ENCODE peak calls at places on chromosome 16, in four cellular contexts. Z is fibroblast of mammary gland; X is naive thymus-derived CD4-positive, alpha-beta T cell; M is HCT116. I is an unnamed sample.

GRCh38 chr16:57507414-57508083 is 21.3 kb upstream of the DOK4 start:
- DNase-seq in M (no peak), Z (no peak), X (no peak), I (no peak)

GRCh38 chr16:52398021-52398420 is 148.9 kb downstream of the TOX3 start:
- DNase-seq in Z (no peak), X (no peak), M (no peak), I (no peak)

GRCh38 chr16:4894276-4895150 is 42.4 kb downstream of the PPL start:
- DNase-seq in M (no peak), Z (no peak), X (no peak), I (peak; percentile 17)

GRCh38 chr16:87765473-87765775 is 362 bp downstream of the KLHDC4 start:
- DNase-seq in X (peak; percentile 60), M (no peak), Z (no peak), I (peak; percentile 46)

GRCh38 chr16:57225978-57226377 is 19.1 kb upstream of the ARL2BP start:
- DNase-seq in M (no peak), X (no peak), Z (no peak), I (no peak)

GRCh38 chr16:4314532-4315184 is 1.2 kb upstream of the GLIS2 start:
- DNase-seq in X (peak; percentile 36), M (peak; percentile 70), Z (peak; percentile 64), I (peak; percentile 70)

GRCh38 chr16:58363746-58364393 is 28.4 kb upstream of the GINS3 start:
- DNase-seq in Z (no peak), M (no peak), X (no peak), I (no peak)

GRCh38 chr16:89534147-89534788 is 26.1 kb downstream of the SPG7 start:
- DNase-seq in Z (peak; percentile 66), M (no peak), X (peak; percentile 80), I (peak; percentile 15)

DNA sequence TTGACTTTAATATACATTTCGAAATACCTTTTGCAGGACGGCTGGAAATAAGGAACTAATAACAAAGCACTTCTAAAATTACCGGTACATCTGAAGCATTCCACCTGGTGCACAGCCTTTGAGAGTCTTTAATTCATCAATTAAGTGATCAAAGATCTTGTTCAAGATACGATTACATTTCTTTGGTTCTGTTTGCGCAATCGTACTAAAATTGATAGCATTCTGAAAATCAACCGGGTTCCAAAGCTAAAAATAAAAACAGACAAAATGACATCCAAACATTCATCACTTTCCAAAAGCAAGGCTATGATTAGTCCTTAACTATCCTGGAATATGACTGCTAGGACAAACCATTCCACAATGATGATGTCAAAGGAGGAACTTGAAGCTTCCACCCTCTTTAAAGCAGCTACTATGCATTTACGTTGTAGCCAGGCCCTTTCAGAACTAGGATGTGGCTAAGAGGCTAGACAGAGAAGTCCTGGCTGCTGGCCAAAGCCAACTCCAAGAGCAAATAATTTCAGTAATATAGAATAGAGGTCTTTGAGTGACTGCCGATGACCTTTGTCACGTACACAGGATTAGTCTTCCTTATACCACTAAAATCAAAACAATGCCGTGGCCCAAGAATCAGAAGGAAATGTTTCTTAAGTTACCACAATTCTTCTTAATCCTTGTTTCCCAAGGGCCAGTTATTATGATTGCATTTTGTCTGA is 299.8 kb upstream of the PSMD7 start:
- DNase-seq in M (no peak), X (no peak), Z (no peak), I (no peak)
- H3K4me3 ChIP-seq in M (no peak overlapping the region), X (no peak overlapping the region), Z (no peak overlapping the region), I (no peak overlapping the region)

GRCh38 chr16:31427441-31428276 is 501 bp downstream of the COX6A2 start:
- DNase-seq in Z (peak; percentile 43), X (peak; percentile 77), M (no peak), I (peak; percentile 26)
- H3K4me3 ChIP-seq in Z (no peak overlapping the region), X (no peak overlapping the region), M (no peak overlapping the region), I (no peak overlapping the region)

DNA sequence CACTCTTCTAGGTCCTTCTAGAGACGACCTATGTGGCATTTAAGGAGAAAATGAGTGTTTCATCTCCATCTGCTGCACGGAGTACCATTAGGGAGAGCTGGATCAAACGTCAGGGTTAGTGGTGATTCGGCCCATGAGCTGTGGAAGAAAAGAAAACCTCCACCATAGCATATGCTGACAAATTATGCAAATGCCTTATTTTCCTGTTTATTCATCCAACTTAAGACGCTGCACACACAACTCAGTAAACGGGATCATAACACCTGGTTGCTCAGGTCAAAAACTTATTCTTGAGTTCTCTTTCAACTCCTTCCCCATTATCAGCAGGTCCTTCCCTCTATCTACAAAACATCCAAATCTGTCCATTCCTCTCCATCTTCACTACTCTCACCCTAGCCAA is 1.3 kb upstream of the MOSMO start:
- DNase-seq in Z (no peak), M (no peak), X (no peak), I (no peak)
- H3K4me3 ChIP-seq in Z (no peak overlapping the region), M (peak overlapping the region; percentile 88), X (peak overlapping the region; percentile 79), I (peak overlapping the region; percentile 93)

DNA sequence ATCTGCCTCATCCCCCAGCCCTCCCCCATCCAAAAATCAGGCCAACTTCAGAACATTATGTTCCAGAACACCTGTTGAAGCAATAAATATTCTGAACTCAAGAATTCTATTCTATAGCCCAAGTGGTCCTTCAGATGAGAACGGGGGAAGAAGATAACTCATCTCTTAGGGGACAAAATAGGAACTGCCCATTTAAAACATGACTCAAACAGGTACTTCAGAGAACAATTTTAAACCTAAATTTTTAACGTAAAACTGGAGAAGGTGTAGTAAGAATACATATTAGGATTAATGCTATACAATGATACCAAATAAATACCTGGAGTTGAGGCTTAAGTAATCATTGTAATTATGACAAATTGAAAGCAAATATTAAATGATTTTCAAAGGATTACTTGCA is 112.1 kb downstream of the CDYL2 start:
- DNase-seq in M (no peak), Z (no peak), X (no peak), I (no peak)
- H3K4me3 ChIP-seq in M (no peak overlapping the region), Z (no peak overlapping the region), X (no peak overlapping the region), I (no peak overlapping the region)

GRCh38 chr16:23571895-23572294 is 14.4 kb downstream of the UBFD1 start:
- DNase-seq in Z (no peak), X (no peak), M (no peak), I (no peak)

GRCh38 chr16:23567602-23568001 is 10.1 kb downstream of the UBFD1 start:
- DNase-seq in Z (no peak), M (no peak), X (no peak), I (no peak)

GRCh38 chr16:23573822-23574221 is 16.3 kb downstream of the UBFD1 start:
- DNase-seq in X (no peak), Z (no peak), M (no peak), I (no peak)

GRCh38 chr16:23572394-23572793 is 14.9 kb downstream of the UBFD1 start:
- DNase-seq in M (no peak), Z (no peak), X (no peak), I (no peak)

GRCh38 chr16:23570992-23571632 is 13.6 kb downstream of the UBFD1 start:
- DNase-seq in X (no peak), M (no peak), Z (no peak), I (no peak)
- H3K4me3 ChIP-seq in X (no peak overlapping the region), M (no peak overlapping the region), Z (no peak overlapping the region), I (no peak overlapping the region)

GRCh38 chr16:25037221-25037620 is 22.1 kb upstream of the ARHGAP17 start:
- DNase-seq in M (no peak), X (no peak), Z (no peak), I (no peak)

GRCh38 chr16:25038239-25038954 is 23.2 kb upstream of the ARHGAP17 start:
- DNase-seq in M (no peak), X (no peak), Z (no peak), I (no peak)

GRCh38 chr16:25041437-25041836 is 26.3 kb upstream of the ARHGAP17 start:
- DNase-seq in Z (no peak), X (no peak), M (no peak), I (no peak)

GRCh38 chr16:25037632-25038031 is 22.5 kb upstream of the ARHGAP17 start:
- DNase-seq in Z (no peak), M (no peak), X (no peak), I (no peak)

GRCh38 chr16:25040543-25040942 is 25.4 kb upstream of the ARHGAP17 start:
- DNase-seq in Z (no peak), M (no peak), X (no peak), I (no peak)
- H3K4me3 ChIP-seq in Z (no peak overlapping the region), M (no peak overlapping the region), X (no peak overlapping the region), I (no peak overlapping the region)

DNA sequence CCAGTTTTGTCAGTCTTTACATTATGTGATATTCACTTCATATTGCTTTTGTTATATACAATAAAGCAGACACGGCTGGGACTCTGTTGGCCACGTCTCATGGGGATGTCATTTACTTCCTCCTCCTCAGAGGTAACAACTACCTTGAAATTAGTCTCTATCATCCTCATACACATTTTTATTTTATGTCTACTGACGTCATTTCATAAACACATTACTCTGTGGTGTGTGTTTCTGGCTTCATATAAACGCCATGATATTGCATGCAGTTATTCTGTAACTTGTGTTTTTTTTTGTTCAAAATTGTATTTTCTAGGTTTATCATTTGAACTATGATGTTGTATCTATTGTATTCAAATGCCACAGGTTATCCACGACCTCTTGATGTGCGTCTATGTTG is 13.4 kb upstream of the IRF8 start:
- DNase-seq in M (no peak), X (no peak), Z (no peak), I (no peak)
- H3K4me3 ChIP-seq in M (no peak overlapping the region), X (no peak overlapping the region), Z (no peak overlapping the region), I (no peak overlapping the region)

GRCh38 chr16:85936761-85937343 is 37.9 kb downstream of the IRF8 start:
- DNase-seq in X (no peak), M (no peak), Z (peak; percentile 11), I (no peak)
- H3K4me3 ChIP-seq in X (peak overlapping the region; percentile 52), M (no peak overlapping the region), Z (no peak overlapping the region), I (no peak overlapping the region)

GRCh38 chr16:15854061-15854460 is 2.8 kb downstream of the MYH11 start:
- DNase-seq in X (no peak), Z (no peak), M (no peak), I (no peak)

GRCh38 chr16:15856217-15856616 is 611 bp downstream of the MYH11 start:
- DNase-seq in M (no peak), Z (no peak), X (no peak), I (no peak)

GRCh38 chr16:15856901-15857778 is at the start of gene MYH11:
- DNase-seq in Z (no peak), X (no peak), M (no peak), I (no peak)

GRCh38 chr16:15855704-15856003 is 1.2 kb downstream of the MYH11 start:
- DNase-seq in Z (no peak), X (no peak), M (no peak), I (no peak)

DNA sequence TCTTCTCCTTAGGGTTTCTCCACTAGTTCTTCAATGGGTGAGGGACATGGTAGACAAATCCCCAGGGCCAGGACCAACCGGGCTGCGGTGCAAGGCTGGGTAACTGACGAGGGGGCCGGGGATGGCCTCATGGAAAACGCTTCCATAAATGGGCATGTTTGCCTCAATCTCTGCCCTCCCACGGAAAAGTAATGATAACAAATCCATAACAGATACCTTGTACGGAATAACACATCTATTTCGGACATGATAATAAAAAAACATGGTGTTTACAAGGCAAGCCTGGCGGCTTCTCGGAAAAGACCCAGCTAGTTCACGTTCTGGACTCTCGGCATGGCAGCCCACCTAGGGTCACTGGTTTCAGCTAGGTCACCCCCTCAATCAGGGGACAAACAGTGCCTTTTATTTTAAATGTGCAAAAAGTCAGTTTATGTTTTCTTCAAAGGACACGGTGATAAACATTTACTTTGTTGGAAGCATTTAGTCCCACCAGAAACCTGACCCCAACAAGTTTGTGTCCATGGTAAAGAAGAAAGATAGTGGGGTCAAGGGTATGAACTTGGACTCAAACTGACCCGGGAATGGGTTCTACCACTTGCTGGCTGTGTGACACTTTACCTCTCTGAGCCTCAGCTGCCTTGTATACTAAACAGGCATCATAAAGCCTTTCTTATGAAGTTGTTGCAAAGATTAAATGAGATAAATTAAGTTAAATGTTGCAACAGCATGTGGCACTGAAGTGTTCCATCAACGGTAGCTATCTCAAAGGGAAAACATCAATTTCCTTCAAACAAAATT is 1.7 kb downstream of the MYH11 start:
- DNase-seq in X (no peak), M (no peak), Z (no peak), I (no peak)
- H3K4me3 ChIP-seq in X (no peak overlapping the region), M (no peak overlapping the region), Z (no peak overlapping the region), I (no peak overlapping the region)

I was measured in A673.